ENCODE peak calls at places on chromosomes 3 and 15, in seven cellular contexts. D is GM06990; K is NCI-H1436; B is activated T-helper 1 cell treated with anti-CD3 and anti-CD28 coated beads, Interleukin-2, amount 50 U/mL, for 16 hours; H is naive thymus-derived CD4-positive, alpha-beta T cell; S is MCF 10A; I is fibroblast of lung. F is an unnamed sample.

GRCh38 chr15:28132524-28133275 is 33.6 kb upstream of the OCA2 start:
- DNase-seq in I (peak), K (no peak), S (no peak), H (no peak), D (no peak), B (no peak), F (no peak)

GRCh38 chr3:170732660-170733245 is 137.2 kb downstream of the RPL22L1 start:
- DNase-seq in D (no peak), I (no peak), S (no peak), H (no peak), K (no peak), B (no peak), F (no peak)

GRCh38 chr3:42697326-42698051 is 5.1 kb downstream of the HHATL start:
- DNase-seq in B (no peak), I (no peak), H (no peak), D (no peak), K (no peak), S (no peak), F (no peak)

GRCh38 chr3:103127116-103127630 is 692.4 kb downstream of the ZPLD1 start:
- DNase-seq in K (no peak), B (no peak), D (no peak), H (no peak), I (peak), S (no peak), F (no peak)

GRCh38 chr3:126716057-126716456 is 12.0 kb downstream of the CHCHD6 start:
- DNase-seq in H (no peak), S (no peak), I (no peak), D (no peak), K (no peak), B (no peak), F (no peak)

GRCh38 chr3:194090716-194091115 is 45.2 kb upstream of the HES1 start:
- DNase-seq in B (no peak), D (no peak), H (no peak), K (no peak), I (no peak), S (no peak), F (no peak)

GRCh38 chr15:62951481-62951880 is 91.1 kb upstream of the TPM1 start:
- DNase-seq in S (peak), B (no peak), K (no peak), I (no peak), D (no peak), H (no peak), F (no peak)

GRCh38 chr15:79358069-79358468 is 47.2 kb downstream of the TMED3 start:
- DNase-seq in K (no peak), B (no peak), I (no peak), H (no peak), D (no peak), S (no peak), F (no peak)

GRCh38 chr3:185362850-185363661 is at the start of gene MAP3K13:
- DNase-seq in B (no peak), H (peak), K (peak), D (peak), I (peak), S (peak), F (peak)

GRCh38 chr15:70264014-70264492 is 166.3 kb upstream of the TLE3 start:
- DNase-seq in D (no peak), S (no peak), I (peak), K (peak), B (no peak), H (no peak), F (no peak)

GRCh38 chr3:46998852-46999515 is 19.5 kb downstream of the NBEAL2 start:
- DNase-seq in I (no peak), S (no peak), H (no peak), D (no peak), B (no peak), K (no peak), F (no peak)

GRCh38 chr3:58681863-58682262 is 15.3 kb upstream of the FAM3D start:
- DNase-seq in S (no peak), B (no peak), I (no peak), H (no peak), D (no peak), K (no peak), F (no peak)

GRCh38 chr15:25741253-25741575 is 121.9 kb downstream of the ATP10A start:
- DNase-seq in D (no peak), H (no peak), K (no peak), S (no peak), I (no peak), B (no peak), F (no peak)

GRCh38 chr15:90579213-90579612 is 49.5 kb downstream of the CRTC3 start:
- DNase-seq in H (no peak), B (no peak), S (no peak), K (no peak), D (no peak), I (no peak), F (no peak)

GRCh38 chr15:40847225-40847961 is 3.5 kb downstream of the SPINT1 start:
- DNase-seq in K (peak), D (peak), I (peak), B (no peak), H (no peak), S (peak), F (peak)

GRCh38 chr3:45558431-45558830 is 36.1 kb upstream of the LIMD1 start:
- DNase-seq in S (no peak), K (no peak), H (no peak), I (no peak), D (no peak), B (no peak), F (no peak)

GRCh38 chr3:11568503-11569155 is 75.1 kb downstream of the VGLL4 start:
- DNase-seq in D (no peak), K (no peak), I (peak), S (peak), B (no peak), H (no peak), F (no peak)

GRCh38 chr3:187746479-187747335 is 1.4 kb upstream of the BCL6 start:
- DNase-seq in K (no peak), I (peak), H (no peak), B (no peak), S (peak), D (no peak), F (no peak)

GRCh38 chr15:41734079-41734478 is 40.2 kb upstream of the MAPKBP1 start:
- DNase-seq in B (no peak), D (no peak), K (no peak), H (no peak), S (no peak), I (peak), F (no peak)

GRCh38 chr3:164458986-164459385 is 619.3 kb downstream of the SI start:
- DNase-seq in B (no peak), I (peak), K (no peak), S (peak), H (no peak), D (no peak), F (no peak)

GRCh38 chr3:51969841-51970240 is 2.6 kb upstream of the PCBP4 start:
- DNase-seq in D (no peak), K (no peak), S (no peak), I (no peak), H (no peak), B (no peak), F (no peak)

GRCh38 chr15:81813215-81813614 is 232.6 kb downstream of the MEX3B start:
- DNase-seq in K (no peak), B (no peak), H (no peak), D (no peak), I (no peak), S (peak), F (no peak)

GRCh38 chr15:57297163-57297593 is 79.1 kb upstream of the CGNL1 start:
- DNase-seq in K (peak), S (no peak), H (no peak), I (no peak), D (no peak), B (no peak), F (no peak)

GRCh38 chr3:75863130-75863529 is 77.8 kb upstream of the ZNF717 start:
- DNase-seq in H (no peak), I (no peak), D (no peak), B (no peak), K (no peak), S (no peak), F (no peak)

GRCh38 chr3:41075958-41076357 is 123.3 kb upstream of the CTNNB1 start:
- DNase-seq in S (peak), H (no peak), I (no peak), K (no peak), D (no peak), B (no peak), F (no peak)

GRCh38 chr3:183131735-183132134 is 30.8 kb downstream of the LAMP3 start:
- DNase-seq in D (no peak), B (no peak), H (no peak), K (no peak), I (peak), S (peak), F (no peak)

GRCh38 chr3:9026320-9027040 is 63.2 kb upstream of the RAD18 start:
- DNase-seq in S (no peak), K (no peak), B (no peak), D (no peak), H (no peak), I (no peak), F (no peak)

GRCh38 chr15:65778269-65778668 is 13.8 kb downstream of the DENND4A start:
- DNase-seq in H (no peak), I (no peak), S (no peak), K (no peak), D (no peak), B (no peak), F (no peak)

GRCh38 chr3:101703169-101703568 is 16.7 kb upstream of the RPL24 start:
- DNase-seq in K (no peak), H (no peak), D (no peak), B (no peak), I (peak), S (peak), F (no peak)

GRCh38 chr15:100812802-100813201 is 66.8 kb upstream of the ALDH1A3 start:
- DNase-seq in S (no peak), H (no peak), B (no peak), I (no peak), K (no peak), D (no peak), F (no peak)

GRCh38 chr3:153295906-153296305 is 133.9 kb downstream of the RAP2B start:
- DNase-seq in S (no peak), K (no peak), I (peak), D (no peak), H (no peak), B (no peak), F (no peak)

GRCh38 chr15:26790118-26790517 is 17.3 kb upstream of the GABRB3 start:
- DNase-seq in S (no peak), B (no peak), I (no peak), K (no peak), H (no peak), D (no peak), F (no peak)